ENCODE peak calls at places on chromosomes 4 and X, in seven cellular contexts. One of them, this sample, is unnamed.
A peak's percentile ranks its signal among the peaks of the same experiment; 100 is the strongest.

GRCh38 chr4:152705918-152706317 is 26.1 kb upstream of the TMEM154 start:
- DNase-seq in left ventricle myocardium inferior: no peak
- DNase-seq in ascending aorta: no peak
- DNase-seq in ovary: no peak
- DNase-seq in tibial nerve: no peak
- DNase-seq in heart right ventricle: no peak
- DNase-seq in psoas muscle: no peak
- DNase-seq in this sample: no peak

GRCh38 chrX:11445540-11445939 is 152.3 kb downstream of the AMELX start:
- DNase-seq in left ventricle myocardium inferior: no peak
- DNase-seq in ovary: no peak
- DNase-seq in heart right ventricle: no peak
- DNase-seq in tibial nerve: no peak
- DNase-seq in ascending aorta: no peak
- DNase-seq in psoas muscle: no peak
- DNase-seq in this sample: no peak

GRCh38 chr4:102094474-102094873 is 250.8 kb downstream of the SLC39A8 start:
- DNase-seq in ascending aorta: no peak
- DNase-seq in tibial nerve: no peak
- DNase-seq in ovary: no peak
- DNase-seq in left ventricle myocardium inferior: no peak
- DNase-seq in psoas muscle: no peak
- DNase-seq in heart right ventricle: no peak
- DNase-seq in this sample: no peak

GRCh38 chr4:118797558-118798142 is 38.3 kb downstream of the SEC24D start:
- DNase-seq in psoas muscle: no peak
- DNase-seq in ovary: no peak
- DNase-seq in left ventricle myocardium inferior: no peak
- DNase-seq in heart right ventricle: no peak
- DNase-seq in tibial nerve: no peak
- DNase-seq in ascending aorta: no peak
- DNase-seq in this sample: no peak

GRCh38 chr4:6674500-6675149 is 19.1 kb upstream of the S100P start:
- DNase-seq in ascending aorta: no peak
- DNase-seq in left ventricle myocardium inferior: no peak
- DNase-seq in tibial nerve: no peak
- DNase-seq in heart right ventricle: no peak
- DNase-seq in ovary: no peak
- DNase-seq in psoas muscle: peak; percentile 26
- DNase-seq in this sample: no peak

GRCh38 chr4:84750260-84750955 is 167.5 kb downstream of the CDS1 start:
- DNase-seq in heart right ventricle: no peak
- DNase-seq in ovary: no peak
- DNase-seq in tibial nerve: no peak
- DNase-seq in left ventricle myocardium inferior: no peak
- DNase-seq in ascending aorta: no peak
- DNase-seq in psoas muscle: no peak
- DNase-seq in this sample: no peak

GRCh38 chrX:23398570-23398969 is 63.9 kb downstream of the PTCHD1 start:
- DNase-seq in ascending aorta: no peak
- DNase-seq in psoas muscle: no peak
- DNase-seq in heart right ventricle: no peak
- DNase-seq in ovary: no peak
- DNase-seq in tibial nerve: no peak
- DNase-seq in left ventricle myocardium inferior: no peak
- DNase-seq in this sample: no peak

GRCh38 chr4:90142091-90142490 is 14.9 kb downstream of the CCSER1 start:
- DNase-seq in left ventricle myocardium inferior: no peak
- DNase-seq in psoas muscle: no peak
- DNase-seq in ovary: no peak
- DNase-seq in ascending aorta: no peak
- DNase-seq in tibial nerve: no peak
- DNase-seq in heart right ventricle: no peak
- DNase-seq in this sample: no peak

GRCh38 chr4:164892018-164892417 is 15.0 kb downstream of the APELA start:
- DNase-seq in ovary: no peak
- DNase-seq in tibial nerve: no peak
- DNase-seq in ascending aorta: no peak
- DNase-seq in heart right ventricle: no peak
- DNase-seq in psoas muscle: no peak
- DNase-seq in left ventricle myocardium inferior: no peak
- DNase-seq in this sample: no peak

GRCh38 chrX:114611018-114611619 is 27.2 kb downstream of the HTR2C start:
- DNase-seq in tibial nerve: peak; percentile 18
- DNase-seq in left ventricle myocardium inferior: no peak
- DNase-seq in ascending aorta: no peak
- DNase-seq in psoas muscle: no peak
- DNase-seq in ovary: peak; percentile 24
- DNase-seq in heart right ventricle: no peak
- DNase-seq in this sample: no peak

GRCh38 chr4:180923476-180923875 is 1319.7 kb upstream of the TENM3 start:
- DNase-seq in psoas muscle: no peak
- DNase-seq in ascending aorta: no peak
- DNase-seq in heart right ventricle: no peak
- DNase-seq in left ventricle myocardium inferior: no peak
- DNase-seq in tibial nerve: no peak
- DNase-seq in ovary: no peak
- DNase-seq in this sample: no peak

GRCh38 chr4:127141857-127142256 is 490.9 kb upstream of the INTU start:
- DNase-seq in ovary: no peak
- DNase-seq in psoas muscle: no peak
- DNase-seq in left ventricle myocardium inferior: no peak
- DNase-seq in ascending aorta: no peak
- DNase-seq in tibial nerve: no peak
- DNase-seq in heart right ventricle: no peak
- DNase-seq in this sample: no peak

GRCh38 chrX:70176938-70177533 is at the start of gene DGAT2L6:
- DNase-seq in psoas muscle: no peak
- DNase-seq in left ventricle myocardium inferior: no peak
- DNase-seq in tibial nerve: no peak
- DNase-seq in ovary: no peak
- DNase-seq in ascending aorta: no peak
- DNase-seq in heart right ventricle: no peak
- DNase-seq in this sample: no peak

GRCh38 chr4:87073570-87074470 is 139.0 kb downstream of the AFF1 start:
- DNase-seq in ascending aorta: no peak
- DNase-seq in left ventricle myocardium inferior: peak; percentile 47
- DNase-seq in ovary: no peak
- DNase-seq in psoas muscle: no peak
- DNase-seq in tibial nerve: peak; percentile 39
- DNase-seq in heart right ventricle: peak; percentile 29
- DNase-seq in this sample: peak; percentile 82

GRCh38 chr4:34771632-34772031 is 1472.7 kb downstream of the ARAP2 start:
- DNase-seq in heart right ventricle: no peak
- DNase-seq in tibial nerve: no peak
- DNase-seq in psoas muscle: no peak
- DNase-seq in ascending aorta: no peak
- DNase-seq in left ventricle myocardium inferior: no peak
- DNase-seq in ovary: no peak
- DNase-seq in this sample: no peak

DNA sequence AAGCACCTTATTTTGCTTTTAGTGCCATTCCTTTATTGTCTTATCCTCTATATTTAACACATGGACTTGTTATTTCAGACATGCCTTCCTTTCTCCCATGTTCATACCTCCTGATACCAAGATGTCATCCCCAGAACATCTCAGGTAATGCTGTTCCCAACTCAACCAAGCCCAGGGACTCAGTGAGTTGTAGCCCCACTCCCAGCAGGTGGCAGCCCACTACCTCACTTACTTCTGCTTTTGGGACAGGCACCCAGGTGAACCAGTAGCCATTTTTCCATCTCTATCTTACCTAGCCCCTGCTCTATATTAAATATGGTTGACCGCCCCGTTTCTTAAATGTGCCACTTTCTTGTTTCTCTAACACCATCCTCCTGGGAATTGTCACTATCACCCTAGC is 199.0 kb downstream of the DCHS2 start:
- DNase-seq in ascending aorta: no peak
- DNase-seq in psoas muscle: no peak
- DNase-seq in ovary: no peak
- DNase-seq in left ventricle myocardium inferior: no peak
- DNase-seq in heart right ventricle: no peak
- DNase-seq in tibial nerve: no peak
- DNase-seq in this sample: no peak
- TF ChIP-seq CTCF in ascending aorta: no peak
- TF ChIP-seq CTCF in psoas muscle: no peak
- TF ChIP-seq CTCF in ovary: no peak
- TF ChIP-seq CTCF in left ventricle myocardium inferior: no peak
- TF ChIP-seq CTCF in heart right ventricle: no peak
- TF ChIP-seq CTCF in tibial nerve: no peak
- TF ChIP-seq CTCF in this sample: no peak

DNA sequence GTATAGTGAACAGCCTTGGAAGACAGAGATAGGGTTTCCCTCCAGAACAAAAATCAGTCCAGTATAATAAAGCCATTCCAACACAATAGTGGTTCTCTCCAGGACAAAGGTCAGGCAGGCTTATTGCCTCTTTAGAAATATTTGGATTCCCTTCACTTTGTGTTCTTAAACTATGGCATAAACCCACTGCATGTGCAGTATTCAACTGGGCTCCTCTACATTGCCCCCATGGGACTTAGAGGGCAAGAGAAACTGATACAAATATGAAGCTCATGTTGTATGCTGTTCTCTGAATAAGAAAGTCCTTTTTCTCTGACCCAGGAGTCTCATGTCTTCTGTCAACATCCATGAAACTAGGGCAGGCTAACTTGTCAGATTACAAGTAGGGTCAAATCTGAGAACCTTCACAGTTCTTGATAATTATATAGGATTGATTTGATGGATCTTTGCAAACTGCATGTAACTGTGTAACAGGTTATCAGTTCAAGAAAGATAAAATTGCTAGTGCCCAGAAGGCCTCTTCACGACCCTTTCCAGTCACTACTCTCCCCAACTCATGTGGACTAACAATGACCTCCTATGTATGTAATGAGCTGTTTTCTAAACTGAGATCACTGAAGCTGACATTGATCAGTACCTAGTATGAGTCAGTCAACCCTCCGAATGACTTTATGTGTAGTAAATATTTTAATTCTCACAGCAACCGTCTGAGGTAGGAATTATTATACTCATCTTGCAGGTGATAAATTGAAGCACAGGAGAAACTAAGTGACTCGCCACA is 31.9 kb upstream of the FAM9C start:
- DNase-seq in left ventricle myocardium inferior: no peak
- DNase-seq in ascending aorta: no peak
- DNase-seq in tibial nerve: no peak
- DNase-seq in ovary: no peak
- DNase-seq in psoas muscle: no peak
- DNase-seq in heart right ventricle: no peak
- DNase-seq in this sample: no peak
- H3K4me1 ChIP-seq in left ventricle myocardium inferior: no peaks in the 10 kb centered on the region
- H3K4me1 ChIP-seq in ascending aorta: peaks cover 5% of the 10 kb centered on the region
- H3K4me1 ChIP-seq in tibial nerve: peaks cover 3% of the 10 kb centered on the region
- H3K4me1 ChIP-seq in ovary: no peaks in the 10 kb centered on the region
- H3K4me1 ChIP-seq in psoas muscle: no peaks in the 10 kb centered on the region
- H3K4me1 ChIP-seq in heart right ventricle: no peaks in the 10 kb centered on the region
- H3K4me1 ChIP-seq in this sample: no peaks in the 10 kb centered on the region

GRCh38 chrX:1224954-1225353 is 12.5 kb upstream of the CRLF2 start:
- DNase-seq in ascending aorta: no peak
- DNase-seq in tibial nerve: no peak
- DNase-seq in heart right ventricle: no peak
- DNase-seq in psoas muscle: no peak
- DNase-seq in left ventricle myocardium inferior: no peak
- DNase-seq in ovary: no peak
- DNase-seq in this sample: no peak

GRCh38 chrX:1223253-1223621 is 10.8 kb upstream of the CRLF2 start:
- DNase-seq in psoas muscle: no peak
- DNase-seq in heart right ventricle: no peak
- DNase-seq in left ventricle myocardium inferior: no peak
- DNase-seq in ovary: no peak
- DNase-seq in ascending aorta: no peak
- DNase-seq in tibial nerve: no peak
- DNase-seq in this sample: no peak

GRCh38 chrX:1221296-1221845 is 8.9 kb upstream of the CRLF2 start:
- DNase-seq in heart right ventricle: no peak
- DNase-seq in psoas muscle: no peak
- DNase-seq in left ventricle myocardium inferior: no peak
- DNase-seq in tibial nerve: no peak
- DNase-seq in ascending aorta: no peak
- DNase-seq in ovary: no peak
- DNase-seq in this sample: peak; percentile 10

GRCh38 chrX:1222511-1223252 is 10.2 kb upstream of the CRLF2 start:
- DNase-seq in ovary: no peak
- DNase-seq in left ventricle myocardium inferior: no peak
- DNase-seq in ascending aorta: no peak
- DNase-seq in psoas muscle: no peak
- DNase-seq in heart right ventricle: no peak
- DNase-seq in tibial nerve: no peak
- DNase-seq in this sample: no peak

DNA sequence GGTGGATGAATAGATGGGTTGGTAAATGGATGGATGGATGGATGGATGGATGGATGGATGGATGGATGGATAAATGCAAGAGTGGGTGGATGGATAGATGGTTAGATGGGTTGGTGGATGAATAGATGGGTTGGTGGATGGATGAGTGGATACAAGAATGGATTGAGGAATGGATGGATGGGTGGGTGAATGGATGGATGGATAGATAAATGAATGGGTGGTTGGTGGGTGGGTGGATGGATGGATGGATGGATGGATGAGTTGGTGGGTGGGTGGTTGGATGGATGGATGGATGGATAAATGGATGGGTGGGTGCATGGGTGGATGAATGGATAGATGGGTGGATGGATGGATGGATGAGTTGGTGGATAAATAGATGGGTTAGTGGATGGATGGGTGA is 13.8 kb upstream of the CRLF2 start:
- DNase-seq in heart right ventricle: no peak
- DNase-seq in ovary: no peak
- DNase-seq in ascending aorta: no peak
- DNase-seq in tibial nerve: no peak
- DNase-seq in left ventricle myocardium inferior: no peak
- DNase-seq in psoas muscle: no peak
- DNase-seq in this sample: no peak
- H3K9me3 ChIP-seq in heart right ventricle: peaks cover 14% of the 10 kb centered on the region
- H3K9me3 ChIP-seq in ovary: peaks cover 6% of the 10 kb centered on the region
- H3K9me3 ChIP-seq in ascending aorta: no peaks in the 10 kb centered on the region
- H3K9me3 ChIP-seq in tibial nerve: no peaks in the 10 kb centered on the region
- H3K9me3 ChIP-seq in left ventricle myocardium inferior: peaks cover 16% of the 10 kb centered on the region
- H3K9me3 ChIP-seq in psoas muscle: peaks cover 7% of the 10 kb centered on the region
- H3K9me3 ChIP-seq in this sample: no peaks in the 10 kb centered on the region

DNA sequence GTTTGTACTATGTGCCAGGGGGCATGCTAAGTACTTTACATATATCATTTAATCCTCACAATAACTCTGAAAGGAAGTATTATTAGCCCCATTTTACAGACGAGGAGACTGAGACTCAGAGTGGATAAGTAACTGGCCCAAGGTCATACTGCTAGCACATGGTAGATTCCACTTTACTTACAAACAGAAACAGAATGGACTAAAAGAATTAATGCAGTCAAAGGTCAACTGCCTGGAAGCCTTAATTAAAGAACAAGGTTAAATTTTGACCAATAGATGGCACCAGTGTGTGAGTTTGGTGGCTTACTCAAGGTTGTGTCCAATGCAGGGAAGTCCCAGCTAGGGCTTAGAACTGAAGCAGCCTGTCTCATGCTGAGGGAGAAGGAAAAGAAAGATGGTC is 4.7 kb downstream of the RIPPLY1 start:
- DNase-seq in ovary: no peak
- DNase-seq in tibial nerve: no peak
- DNase-seq in psoas muscle: no peak
- DNase-seq in ascending aorta: no peak
- DNase-seq in heart right ventricle: no peak
- DNase-seq in left ventricle myocardium inferior: no peak
- DNase-seq in this sample: no peak
- TF ChIP-seq CTCF in ovary: no peak
- TF ChIP-seq CTCF in tibial nerve: peak; percentile 20
- TF ChIP-seq CTCF in psoas muscle: peak; percentile 39
- TF ChIP-seq CTCF in ascending aorta: no peak
- TF ChIP-seq CTCF in heart right ventricle: peak; percentile 38
- TF ChIP-seq CTCF in left ventricle myocardium inferior: peak; percentile 45
- TF ChIP-seq CTCF in this sample: peak; percentile 27

GRCh38 chr4:67576538-67576937 is 18.0 kb downstream of the STAP1 start:
- DNase-seq in tibial nerve: no peak
- DNase-seq in left ventricle myocardium inferior: no peak
- DNase-seq in ovary: no peak
- DNase-seq in psoas muscle: no peak
- DNase-seq in ascending aorta: no peak
- DNase-seq in heart right ventricle: no peak
- DNase-seq in this sample: no peak
- H3K4me1 ChIP-seq in tibial nerve: no peaks in the 10 kb centered on the region
- H3K4me1 ChIP-seq in left ventricle myocardium inferior: no peaks in the 10 kb centered on the region
- H3K4me1 ChIP-seq in ovary: no peaks in the 10 kb centered on the region
- H3K4me1 ChIP-seq in psoas muscle: no peaks in the 10 kb centered on the region
- H3K4me1 ChIP-seq in ascending aorta: no peaks in the 10 kb centered on the region
- H3K4me1 ChIP-seq in heart right ventricle: no peaks in the 10 kb centered on the region
- H3K4me1 ChIP-seq in this sample: no peaks in the 10 kb centered on the region